ENCODE peak calls at places on chromosomes 11 and 22, in ten cellular contexts. One of them, this sample, is unnamed.

GRCh38 chr11:88414385-88414861 is 76.9 kb upstream of the CTSC start:
- DNase-seq in HFF-Myc: peak; percentile 48
- DNase-seq in left lung: peak; percentile 63
- DNase-seq in cardiac muscle cell: peak; percentile 78
- DNase-seq in endothelial cell: no peak
- DNase-seq in nephron progenitor cell: no peak
- DNase-seq in pancreas: no peak
- DNase-seq in suprapubic skin: no peak
- DNase-seq in cardiac fibroblast: peak; percentile 87
- DNase-seq in coronary artery: no peak
- DNase-seq in this sample: peak; percentile 35

GRCh38 chr22:48600681-48601080 is 1227.0 kb downstream of the BRD1 start:
- DNase-seq in HFF-Myc: no peak
- DNase-seq in left lung: no peak
- DNase-seq in cardiac muscle cell: no peak
- DNase-seq in endothelial cell: no peak
- DNase-seq in nephron progenitor cell: no peak
- DNase-seq in pancreas: no peak
- DNase-seq in suprapubic skin: no peak
- DNase-seq in cardiac fibroblast: no peak
- DNase-seq in coronary artery: no peak
- DNase-seq in this sample: no peak

GRCh38 chr11:3127706-3128355 is 37.3 kb downstream of the OSBPL5 start:
- DNase-seq in HFF-Myc: no peak
- DNase-seq in left lung: peak; percentile 24
- DNase-seq in cardiac muscle cell: no peak
- DNase-seq in endothelial cell: no peak
- DNase-seq in nephron progenitor cell: peak; percentile 1
- DNase-seq in pancreas: peak; percentile 41
- DNase-seq in suprapubic skin: no peak
- DNase-seq in cardiac fibroblast: no peak
- DNase-seq in coronary artery: no peak
- DNase-seq in this sample: no peak

GRCh38 chr11:28142724-28143123 is 34.5 kb downstream of the METTL15 start:
- DNase-seq in HFF-Myc: no peak
- DNase-seq in left lung: no peak
- DNase-seq in cardiac muscle cell: no peak
- DNase-seq in endothelial cell: no peak
- DNase-seq in nephron progenitor cell: no peak
- DNase-seq in pancreas: no peak
- DNase-seq in suprapubic skin: no peak
- DNase-seq in cardiac fibroblast: no peak
- DNase-seq in coronary artery: no peak
- DNase-seq in this sample: no peak

GRCh38 chr22:41994506-41994905 is 4.1 kb upstream of the WBP2NL start:
- DNase-seq in HFF-Myc: no peak
- DNase-seq in left lung: no peak
- DNase-seq in cardiac muscle cell: no peak
- DNase-seq in endothelial cell: no peak
- DNase-seq in nephron progenitor cell: no peak
- DNase-seq in pancreas: no peak
- DNase-seq in suprapubic skin: peak; percentile 30
- DNase-seq in cardiac fibroblast: no peak
- DNase-seq in coronary artery: no peak
- DNase-seq in this sample: peak; percentile 29

GRCh38 chr11:76803811-76804600 is 20.9 kb downstream of the TSKU start:
- DNase-seq in HFF-Myc: no peak
- DNase-seq in left lung: no peak
- DNase-seq in cardiac muscle cell: no peak
- DNase-seq in endothelial cell: no peak
- DNase-seq in nephron progenitor cell: no peak
- DNase-seq in pancreas: no peak
- DNase-seq in suprapubic skin: peak; percentile 70
- DNase-seq in cardiac fibroblast: peak; percentile 28
- DNase-seq in coronary artery: peak; percentile 73
- DNase-seq in this sample: peak; percentile 92

GRCh38 chr11:14520086-14520901 is at the start of gene PSMA1:
- DNase-seq in HFF-Myc: peak; percentile 81
- DNase-seq in left lung: peak; percentile 96
- DNase-seq in cardiac muscle cell: peak; percentile 97
- DNase-seq in endothelial cell: peak; percentile 92
- DNase-seq in nephron progenitor cell: peak; percentile 91
- DNase-seq in pancreas: peak; percentile 92
- DNase-seq in suprapubic skin: peak; percentile 97
- DNase-seq in cardiac fibroblast: peak; percentile 97
- DNase-seq in coronary artery: peak; percentile 96
- DNase-seq in this sample: peak; percentile 99

GRCh38 chr11:44003736-44004451 is 43.9 kb upstream of the ACCSL start:
- DNase-seq in HFF-Myc: no peak
- DNase-seq in left lung: no peak
- DNase-seq in cardiac muscle cell: no peak
- DNase-seq in endothelial cell: no peak
- DNase-seq in nephron progenitor cell: no peak
- DNase-seq in pancreas: no peak
- DNase-seq in suprapubic skin: no peak
- DNase-seq in cardiac fibroblast: no peak
- DNase-seq in coronary artery: peak; percentile 69
- DNase-seq in this sample: no peak

GRCh38 chr22:42926034-42926433 is 69.0 kb upstream of the ARFGAP3 start:
- DNase-seq in HFF-Myc: no peak
- DNase-seq in left lung: no peak
- DNase-seq in cardiac muscle cell: no peak
- DNase-seq in endothelial cell: no peak
- DNase-seq in nephron progenitor cell: no peak
- DNase-seq in pancreas: no peak
- DNase-seq in suprapubic skin: no peak
- DNase-seq in cardiac fibroblast: peak; percentile 24
- DNase-seq in coronary artery: no peak
- DNase-seq in this sample: no peak

GRCh38 chr11:19359425-19360000 is 118.8 kb upstream of the E2F8 start:
- DNase-seq in HFF-Myc: no peak
- DNase-seq in left lung: no peak
- DNase-seq in cardiac muscle cell: no peak
- DNase-seq in endothelial cell: no peak
- DNase-seq in nephron progenitor cell: no peak
- DNase-seq in pancreas: no peak
- DNase-seq in suprapubic skin: no peak
- DNase-seq in cardiac fibroblast: peak; percentile 85
- DNase-seq in coronary artery: peak; percentile 4
- DNase-seq in this sample: no peak

GRCh38 chr11:134124660-134125451 is 56.0 kb downstream of the JAM3 start:
- DNase-seq in HFF-Myc: no peak
- DNase-seq in left lung: peak; percentile 34
- DNase-seq in cardiac muscle cell: peak; percentile 78
- DNase-seq in endothelial cell: peak; percentile 48
- DNase-seq in nephron progenitor cell: peak; percentile 78
- DNase-seq in pancreas: peak; percentile 82
- DNase-seq in suprapubic skin: no peak
- DNase-seq in cardiac fibroblast: peak; percentile 76
- DNase-seq in coronary artery: no peak
- DNase-seq in this sample: peak; percentile 10

DNA sequence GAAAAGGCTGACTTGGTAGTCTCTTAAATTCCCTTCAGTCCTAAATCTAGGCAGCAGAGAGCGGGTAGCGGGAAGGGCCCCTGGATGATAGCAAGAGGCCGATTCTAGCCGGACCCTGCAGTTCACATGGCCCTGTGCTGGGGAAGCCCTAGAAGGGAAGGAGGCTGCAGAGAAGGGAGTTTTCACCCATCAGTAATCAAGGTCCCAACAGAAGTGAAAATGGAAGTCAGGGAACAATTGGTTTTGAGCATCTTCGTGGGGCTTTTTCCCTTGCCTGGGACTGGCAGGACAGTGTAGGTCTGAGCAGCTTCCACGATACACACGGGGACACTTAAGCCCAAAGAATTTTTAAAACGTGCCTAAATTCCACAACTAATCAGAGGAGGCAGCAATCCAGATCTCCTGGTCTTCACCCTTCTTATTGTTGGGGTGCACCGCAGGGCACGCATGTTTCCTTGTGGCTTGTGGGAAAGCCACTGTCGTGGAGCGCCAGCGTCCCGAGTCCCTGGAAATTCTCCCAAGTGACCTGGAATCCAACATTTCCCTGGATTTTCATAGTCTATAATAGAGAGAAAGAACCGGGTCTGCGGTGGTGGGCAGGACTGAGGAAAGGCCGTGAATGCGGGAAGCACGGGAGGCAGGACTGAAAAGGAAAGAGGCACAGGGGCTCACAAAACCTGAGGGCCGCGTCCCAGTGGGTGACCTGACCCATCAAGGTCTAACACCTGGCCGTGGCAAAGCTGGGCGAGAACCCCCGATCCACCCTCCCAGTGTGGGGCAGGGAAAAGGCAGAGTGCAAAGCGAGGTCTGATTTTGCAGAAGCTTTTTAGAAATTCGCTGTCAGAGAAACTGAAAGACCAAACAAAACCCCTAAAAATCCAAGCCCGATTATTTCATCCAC is 832 bp upstream of the OAF start:
- DNase-seq in HFF-Myc: no peak
- DNase-seq in left lung: no peak
- DNase-seq in cardiac muscle cell: no peak
- DNase-seq in endothelial cell: no peak
- DNase-seq in nephron progenitor cell: no peak
- DNase-seq in pancreas: no peak
- DNase-seq in suprapubic skin: no peak
- DNase-seq in cardiac fibroblast: no peak
- DNase-seq in coronary artery: no peak
- DNase-seq in this sample: no peak
- TF ChIP-seq CTCF in HFF-Myc: no peak
- TF ChIP-seq CTCF in left lung: no peak
- TF ChIP-seq CTCF in cardiac muscle cell: no peak
- TF ChIP-seq CTCF in endothelial cell: no peak
- TF ChIP-seq CTCF in nephron progenitor cell: no peak
- TF ChIP-seq CTCF in pancreas: no peak
- TF ChIP-seq CTCF in suprapubic skin: no peak
- TF ChIP-seq CTCF in cardiac fibroblast: no peak
- TF ChIP-seq CTCF in coronary artery: no peak
- TF ChIP-seq CTCF in this sample: no peak

GRCh38 chr11:16632295-16633200 is 105.9 kb upstream of the C11orf58 start:
- DNase-seq in HFF-Myc: no peak
- DNase-seq in left lung: no peak
- DNase-seq in cardiac muscle cell: peak; percentile 33
- DNase-seq in endothelial cell: no peak
- DNase-seq in nephron progenitor cell: no peak
- DNase-seq in pancreas: no peak
- DNase-seq in suprapubic skin: no peak
- DNase-seq in cardiac fibroblast: peak; percentile 17
- DNase-seq in coronary artery: no peak
- DNase-seq in this sample: no peak
- TF ChIP-seq CTCF in HFF-Myc: peak; percentile 21
- TF ChIP-seq CTCF in left lung: no peak
- TF ChIP-seq CTCF in cardiac muscle cell: peak; percentile 44
- TF ChIP-seq CTCF in endothelial cell: peak; percentile 60
- TF ChIP-seq CTCF in nephron progenitor cell: peak; percentile 27
- TF ChIP-seq CTCF in pancreas: no peak
- TF ChIP-seq CTCF in suprapubic skin: no peak
- TF ChIP-seq CTCF in cardiac fibroblast: peak; percentile 40
- TF ChIP-seq CTCF in coronary artery: no peak
- TF ChIP-seq CTCF in this sample: no peak

GRCh38 chr11:31641477-31642062 is 132.0 kb downstream of the ELP4 start:
- DNase-seq in HFF-Myc: no peak
- DNase-seq in left lung: no peak
- DNase-seq in cardiac muscle cell: peak; percentile 59
- DNase-seq in endothelial cell: peak; percentile 53
- DNase-seq in nephron progenitor cell: peak; percentile 51
- DNase-seq in pancreas: no peak
- DNase-seq in suprapubic skin: no peak
- DNase-seq in cardiac fibroblast: peak; percentile 61
- DNase-seq in coronary artery: no peak
- DNase-seq in this sample: peak; percentile 1
- TF ChIP-seq CTCF in HFF-Myc: peak; percentile 60
- TF ChIP-seq CTCF in left lung: peak; percentile 35
- TF ChIP-seq CTCF in cardiac muscle cell: peak; percentile 57
- TF ChIP-seq CTCF in endothelial cell: peak; percentile 91
- TF ChIP-seq CTCF in nephron progenitor cell: peak; percentile 64
- TF ChIP-seq CTCF in pancreas: no peak
- TF ChIP-seq CTCF in suprapubic skin: peak; percentile 40
- TF ChIP-seq CTCF in cardiac fibroblast: peak; percentile 65
- TF ChIP-seq CTCF in coronary artery: no peak
- TF ChIP-seq CTCF in this sample: peak; percentile 53

GRCh38 chr22:49699928-49700498 is 127.7 kb downstream of the BRD1 start:
- DNase-seq in HFF-Myc: no peak
- DNase-seq in left lung: no peak
- DNase-seq in cardiac muscle cell: no peak
- DNase-seq in endothelial cell: no peak
- DNase-seq in nephron progenitor cell: no peak
- DNase-seq in pancreas: no peak
- DNase-seq in suprapubic skin: no peak
- DNase-seq in cardiac fibroblast: no peak
- DNase-seq in coronary artery: peak; percentile 59
- DNase-seq in this sample: no peak

GRCh38 chr22:49702068-49702397 is 125.6 kb downstream of the BRD1 start:
- DNase-seq in HFF-Myc: no peak
- DNase-seq in left lung: no peak
- DNase-seq in cardiac muscle cell: no peak
- DNase-seq in endothelial cell: no peak
- DNase-seq in nephron progenitor cell: no peak
- DNase-seq in pancreas: no peak
- DNase-seq in suprapubic skin: no peak
- DNase-seq in cardiac fibroblast: no peak
- DNase-seq in coronary artery: no peak
- DNase-seq in this sample: no peak

GRCh38 chr22:49703391-49703926 is 124.2 kb downstream of the BRD1 start:
- DNase-seq in HFF-Myc: no peak
- DNase-seq in left lung: no peak
- DNase-seq in cardiac muscle cell: no peak
- DNase-seq in endothelial cell: no peak
- DNase-seq in nephron progenitor cell: no peak
- DNase-seq in pancreas: no peak
- DNase-seq in suprapubic skin: no peak
- DNase-seq in cardiac fibroblast: no peak
- DNase-seq in coronary artery: no peak
- DNase-seq in this sample: no peak

GRCh38 chr22:49699476-49699875 is 128.2 kb downstream of the BRD1 start:
- DNase-seq in HFF-Myc: no peak
- DNase-seq in left lung: no peak
- DNase-seq in cardiac muscle cell: no peak
- DNase-seq in endothelial cell: no peak
- DNase-seq in nephron progenitor cell: no peak
- DNase-seq in pancreas: no peak
- DNase-seq in suprapubic skin: no peak
- DNase-seq in cardiac fibroblast: no peak
- DNase-seq in coronary artery: peak; percentile 52
- DNase-seq in this sample: no peak

DNA sequence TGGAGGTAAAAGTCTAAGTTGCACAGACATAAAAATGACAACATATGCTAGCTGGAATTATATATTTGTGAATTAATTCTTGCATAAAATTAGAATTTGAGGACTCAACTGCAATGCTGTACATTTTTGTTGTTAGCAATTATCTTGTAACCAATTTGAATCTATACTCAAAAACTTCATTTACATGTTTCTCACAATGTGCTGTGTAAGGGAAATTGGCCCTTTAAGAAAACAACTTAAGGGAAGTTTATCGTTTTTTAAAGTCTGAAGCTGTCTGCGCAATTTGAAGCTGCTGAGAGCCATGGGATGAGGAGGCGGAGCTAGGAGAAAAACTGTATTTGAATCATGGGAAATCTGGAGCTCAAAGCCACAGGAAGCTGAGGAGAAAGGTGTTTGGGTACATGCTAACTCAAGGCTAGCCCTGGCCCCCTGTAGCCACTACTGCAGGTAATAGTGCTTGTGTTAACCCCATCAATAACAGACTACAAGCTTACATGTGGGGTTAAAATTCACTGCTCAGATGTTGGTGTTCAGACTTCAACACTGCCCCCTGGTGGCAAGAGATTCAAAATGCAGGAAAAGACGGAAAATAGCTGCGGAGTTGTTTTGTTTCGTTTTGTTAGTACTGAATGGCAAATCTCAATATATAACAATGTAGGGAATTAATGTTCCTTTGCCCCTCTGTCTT is 126.1 kb downstream of the BRD1 start:
- DNase-seq in HFF-Myc: no peak
- DNase-seq in left lung: no peak
- DNase-seq in cardiac muscle cell: no peak
- DNase-seq in endothelial cell: no peak
- DNase-seq in nephron progenitor cell: no peak
- DNase-seq in pancreas: no peak
- DNase-seq in suprapubic skin: no peak
- DNase-seq in cardiac fibroblast: no peak
- DNase-seq in coronary artery: no peak
- DNase-seq in this sample: no peak
- TF ChIP-seq CTCF in HFF-Myc: peak; percentile 50
- TF ChIP-seq CTCF in left lung: peak; percentile 25
- TF ChIP-seq CTCF in cardiac muscle cell: peak; percentile 14
- TF ChIP-seq CTCF in endothelial cell: peak; percentile 95
- TF ChIP-seq CTCF in nephron progenitor cell: peak; percentile 37
- TF ChIP-seq CTCF in pancreas: peak; percentile 17
- TF ChIP-seq CTCF in suprapubic skin: no peak
- TF ChIP-seq CTCF in cardiac fibroblast: peak; percentile 25
- TF ChIP-seq CTCF in coronary artery: no peak
- TF ChIP-seq CTCF in this sample: peak; percentile 92